ENCODE peak calls at places on chromosome 1, in five cellular contexts. I is esophagus muscularis mucosa, O is GM23338, Y is stomach, M is prostate gland. A is an unnamed sample.

GRCh38 chr1:27632387-27633297 is 2.3 kb downstream of the FGR start:
- DNase-seq in I (no peak), O (no peak), Y (no peak), M (no peak), A (no peak)

GRCh38 chr1:36924282-36924791 is 110.0 kb downstream of the GRIK3 start:
- DNase-seq in I (no peak), O (peak; percentile 94), Y (peak; percentile 49), M (peak; percentile 8), A (no peak)

GRCh38 chr1:212203611-212204010 is 81.6 kb upstream of the PPP2R5A start:
- DNase-seq in I (no peak), O (no peak), Y (no peak), M (no peak), A (no peak)

GRCh38 chr1:74549351-74549750 is 36.9 kb upstream of the LRRC53 start:
- DNase-seq in I (no peak), O (no peak), Y (no peak), M (no peak), A (no peak)

GRCh38 chr1:178724734-178725602 is at the start of gene RALGPS2:
- DNase-seq in I (no peak), O (peak; percentile 84), Y (peak; percentile 76), M (peak; percentile 63), A (no peak)

GRCh38 chr1:248243204-248243603 is 12.0 kb downstream of the OR2M4 start:
- DNase-seq in I (no peak), O (peak; percentile 61), Y (no peak), M (no peak), A (peak; percentile 20)

GRCh38 chr1:57623039-57623790 is 199.4 kb upstream of the DAB1 start:
- DNase-seq in I (no peak), O (peak; percentile 58), Y (no peak), M (no peak), A (no peak)

GRCh38 chr1:28267633-28268032 is 8.3 kb downstream of the SESN2 start:
- DNase-seq in I (no peak), O (no peak), Y (no peak), M (no peak), A (no peak)

GRCh38 chr1:37513795-37514349 is 694 bp downstream of the MEAF6 start:
- DNase-seq in I (no peak), O (peak; percentile 75), Y (peak; percentile 27), M (no peak), A (no peak)

GRCh38 chr1:66563094-66563800 is 29.3 kb downstream of the SGIP1 start:
- DNase-seq in I (no peak), O (peak; percentile 49), Y (no peak), M (no peak), A (peak; percentile 95)

GRCh38 chr1:47986741-47987140 is 10.4 kb downstream of the TRABD2B start:
- DNase-seq in I (no peak), O (peak; percentile 42), Y (no peak), M (no peak), A (no peak)

GRCh38 chr1:88922214-88922613 is 30.8 kb upstream of the GTF2B start:
- DNase-seq in I (no peak), O (peak; percentile 50), Y (no peak), M (no peak), A (no peak)

GRCh38 chr1:110541996-110542395 is 23.0 kb upstream of the KCNA10 start:
- DNase-seq in I (no peak), O (no peak), Y (no peak), M (no peak), A (no peak)

GRCh38 chr1:184497962-184498723 is 111.3 kb downstream of the C1orf21 start:
- DNase-seq in I (no peak), O (peak; percentile 94), Y (no peak), M (no peak), A (no peak)

GRCh38 chr1:44294588-44295007 is 60.5 kb downstream of the ERI3 start:
- DNase-seq in I (no peak), O (peak; percentile 79), Y (peak; percentile 29), M (no peak), A (no peak)

GRCh38 chr1:205516362-205516761 is 11.9 kb downstream of the CDK18 start:
- DNase-seq in I (no peak), O (no peak), Y (no peak), M (no peak), A (no peak)

GRCh38 chr1:161502641-161503393 is 2.4 kb upstream of the FCGR2A start:
- DNase-seq in I (no peak), O (no peak), Y (no peak), M (no peak), A (no peak)

GRCh38 chr1:31435471-31436409 is 22.7 kb downstream of the SERINC2 start:
- DNase-seq in I (no peak), O (no peak), Y (peak; percentile 23), M (no peak), A (no peak)

GRCh38 chr1:68046885-68047658 is 3.4 kb downstream of the DIRAS3 start:
- DNase-seq in I (peak; percentile 62), O (no peak), Y (no peak), M (no peak), A (no peak)

GRCh38 chr1:94384485-94385353 is 33.5 kb upstream of the ABCD3 start:
- DNase-seq in I (no peak), O (no peak), Y (peak; percentile 51), M (no peak), A (no peak)

GRCh38 chr1:151711940-151712339 is 4.7 kb downstream of the CELF3 start:
- DNase-seq in I (no peak), O (peak; percentile 48), Y (no peak), M (no peak), A (no peak)

GRCh38 chr1:228366851-228367741 is 39.5 kb downstream of the TRIM11 start:
- DNase-seq in I (no peak), O (no peak), Y (no peak), M (no peak), A (no peak)

GRCh38 chr1:235758931-235759330 is 107.8 kb downstream of the LYST start:
- DNase-seq in I (no peak), O (no peak), Y (no peak), M (no peak), A (no peak)

GRCh38 chr1:100861379-100861778 is 33.3 kb downstream of the EXTL2 start:
- DNase-seq in I (no peak), O (no peak), Y (no peak), M (no peak), A (no peak)

GRCh38 chr1:25858494-25858893 is 763 bp downstream of the AUNIP start:
- DNase-seq in I (no peak), O (no peak), Y (no peak), M (no peak), A (no peak)

GRCh38 chr1:190452272-190452848 is 25.3 kb downstream of the BRINP3 start:
- DNase-seq in I (no peak), O (no peak), Y (no peak), M (no peak), A (no peak)

GRCh38 chr1:202184750-202185460 is 8.7 kb upstream of the LGR6 start:
- DNase-seq in I (no peak), O (peak; percentile 99), Y (peak; percentile 87), M (peak; percentile 69), A (peak; percentile 58)
- TF ChIP-seq POLR2AphosphoS5 in I (no peak), O (peak; percentile 56), Y (no peak), M (no peak), A (no peak)

DNA sequence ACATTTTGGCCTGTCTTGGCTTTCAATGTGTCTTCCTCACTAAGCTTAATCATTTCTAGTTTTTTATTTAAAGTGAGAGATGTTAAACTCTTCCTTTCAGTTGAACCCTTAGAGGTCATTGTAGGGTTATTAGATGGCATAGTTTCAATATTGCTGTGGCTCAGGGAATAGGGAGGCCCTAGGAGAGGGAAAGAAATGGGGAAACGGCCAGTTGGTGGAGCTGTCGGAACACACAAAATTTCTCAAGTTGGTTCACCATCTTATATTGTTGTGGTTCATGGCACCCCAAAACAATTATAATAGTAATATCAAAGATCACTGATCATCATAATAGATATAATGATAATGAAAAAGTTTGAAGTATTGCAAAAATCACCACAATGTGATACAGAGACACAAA is 31.4 kb upstream of the KAZN start:
- DNase-seq in I (no peak), O (peak; percentile 69), Y (no peak), M (no peak), A (no peak)
- TF ChIP-seq CTCF in I (no peak), O (peak; percentile 72), Y (no peak), M (no peak), A (peak; percentile 40)

GRCh38 chr1:217857061-217857460 is 225.9 kb downstream of the SPATA17 start:
- DNase-seq in I (no peak), O (no peak), Y (no peak), M (no peak), A (no peak)
- H3K4me3 ChIP-seq in I (no peak overlapping the region), O (no peak overlapping the region), Y (no peak overlapping the region), M (no peak overlapping the region), A (no peak overlapping the region)

DNA sequence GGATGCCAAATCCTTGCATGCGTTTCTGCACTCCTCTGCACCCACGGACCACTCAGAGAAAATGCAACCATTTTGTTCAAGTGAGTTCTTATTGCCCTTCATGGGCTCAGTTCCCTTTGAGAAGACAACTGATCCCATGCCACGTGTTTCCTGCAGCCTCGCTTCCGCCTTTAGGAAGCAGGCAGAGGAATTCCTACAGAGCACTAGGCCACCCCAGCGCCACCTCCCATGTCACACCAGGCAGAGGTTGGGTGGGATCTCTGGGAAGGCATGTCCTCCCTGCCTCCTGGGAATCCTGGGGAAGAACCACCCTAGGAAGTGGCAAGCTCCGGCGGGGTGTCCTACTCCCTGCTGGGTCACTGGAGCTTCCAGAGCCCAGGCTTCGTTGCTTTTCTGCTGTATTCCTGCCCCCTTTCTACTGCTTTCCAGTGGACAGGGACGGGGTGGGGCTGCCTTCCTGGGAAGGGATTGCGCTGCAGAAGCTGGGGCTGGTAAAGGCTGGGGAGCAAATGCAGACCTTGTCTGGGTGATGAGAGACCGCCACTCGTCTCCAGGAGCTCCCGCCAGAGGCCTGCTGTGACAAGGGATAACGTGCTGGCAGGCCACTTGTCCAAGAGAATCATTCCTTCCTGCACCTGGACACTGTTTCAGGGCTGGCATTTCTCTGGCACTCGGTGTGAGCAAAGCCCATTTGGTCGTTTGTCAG is 478.2 kb upstream of the VAMP3 start:
- DNase-seq in I (peak; percentile 68), O (no peak), Y (no peak), M (no peak), A (no peak)
- TF ChIP-seq POLR2AphosphoS5 in I (no peak), O (no peak), Y (no peak), M (no peak), A (no peak)

GRCh38 chr1:226181996-226182714 is 4.4 kb downstream of the ACBD3 start:
- DNase-seq in I (no peak), O (peak; percentile 29), Y (peak; percentile 57), M (no peak), A (no peak)

GRCh38 chr1:226185153-226186036 is 1.1 kb downstream of the ACBD3 start:
- DNase-seq in I (no peak), O (no peak), Y (no peak), M (no peak), A (no peak)

GRCh38 chr1:226187380-226187779 is 839 bp upstream of the ACBD3 start:
- DNase-seq in I (no peak), O (no peak), Y (no peak), M (no peak), A (no peak)

GRCh38 chr1:226187019-226187322 is 430 bp upstream of the ACBD3 start:
- DNase-seq in I (no peak), O (no peak), Y (no peak), M (no peak), A (no peak)

GRCh38 chr1:226186124-226187018 is at the start of gene ACBD3:
- DNase-seq in I (peak; percentile 95), O (peak; percentile 96), Y (peak; percentile 87), M (peak; percentile 81), A (no peak)
- TF ChIP-seq CTCF in I (no peak), O (no peak), Y (no peak), M (no peak), A (no peak)

GRCh38 chr1:173669491-173669941 is at the start of gene ANKRD45:
- DNase-seq in I (no peak), O (peak; percentile 95), Y (no peak), M (peak; percentile 13), A (no peak)
- H3K4me3 ChIP-seq in I (peak within 1 kb of the TSS; percentile 56), O (peak within 1 kb of the TSS; percentile 60), Y (peak within 1 kb of the TSS; percentile 36), M (peak within 1 kb of the TSS; percentile 8), A (peak within 1 kb of the TSS; percentile 38)